ENCODE peak calls at places on chromosome 16, in seven cellular contexts. F is psoas muscle, V is cardiac muscle cell, I is A549, T is uterus, M is choroid plexus epithelial cell, C is GM23338. X is an unnamed sample.

GRCh38 chr16:16871196-16871595 is 492.3 kb downstream of the NPIPA7 start:
- DNase-seq in F (no peak), V (no peak), I (no peak), T (no peak), M (no peak), C (peak; percentile 53), X (no peak)

GRCh38 chr16:82796047-82796446 is 169.3 kb downstream of the CDH13 start:
- DNase-seq in F (no peak), V (no peak), I (no peak), T (no peak), M (no peak), C (no peak), X (no peak)

GRCh38 chr16:50304467-50305440 is 38.4 kb downstream of the ADCY7 start:
- DNase-seq in F (no peak), V (no peak), I (no peak), T (peak; percentile 10), M (no peak), C (no peak), X (no peak)

GRCh38 chr16:86048882-86049585 is 150.1 kb downstream of the IRF8 start:
- DNase-seq in F (no peak), V (no peak), I (no peak), T (no peak), M (no peak), C (peak; percentile 62), X (no peak)

GRCh38 chr16:68473358-68474064 is 25.2 kb upstream of the SMPD3 start:
- DNase-seq in F (no peak), V (no peak), I (no peak), T (no peak), M (no peak), C (no peak), X (no peak)

GRCh38 chr16:53773150-53773846 is 69.3 kb downstream of the FTO start:
- DNase-seq in F (no peak), V (peak; percentile 87), I (peak; percentile 51), T (no peak), M (peak; percentile 93), C (peak; percentile 74), X (no peak)

GRCh38 chr16:3659200-3659599 is 4.7 kb downstream of the DNASE1 start:
- DNase-seq in F (no peak), V (peak; percentile 80), I (no peak), T (no peak), M (peak; percentile 37), C (no peak), X (no peak)

GRCh38 chr16:2963611-2964415 is at the start of gene KREMEN2:
- DNase-seq in F (no peak), V (no peak), I (peak; percentile 82), T (no peak), M (peak; percentile 24), C (peak; percentile 86), X (no peak)

GRCh38 chr16:81451753-81452680 is 7.4 kb downstream of the CMIP start:
- DNase-seq in F (peak; percentile 30), V (peak; percentile 36), I (no peak), T (no peak), M (no peak), C (peak; percentile 43), X (no peak)

GRCh38 chr16:3001316-3001715 is 11.4 kb upstream of the CLDN9 start:
- DNase-seq in F (no peak), V (no peak), I (no peak), T (no peak), M (no peak), C (peak; percentile 69), X (no peak)

GRCh38 chr16:70592106-70592571 is 54.2 kb upstream of the IL34 start:
- DNase-seq in F (no peak), V (no peak), I (no peak), T (peak; percentile 39), M (no peak), C (no peak), X (no peak)

GRCh38 chr16:14232106-14232890 is 161.2 kb downstream of the MRTFB start:
- DNase-seq in F (no peak), V (no peak), I (no peak), T (no peak), M (peak; percentile 53), C (no peak), X (peak; percentile 15)

GRCh38 chr16:25494292-25494691 is 197.5 kb upstream of the HS3ST4 start:
- DNase-seq in F (no peak), V (no peak), I (no peak), T (no peak), M (no peak), C (no peak), X (no peak)

GRCh38 chr16:84072014-84072413 is 29.4 kb upstream of the SLC38A8 start:
- DNase-seq in F (no peak), V (peak; percentile 41), I (no peak), T (no peak), M (peak; percentile 56), C (no peak), X (no peak)

GRCh38 chr16:8934601-8935000 is 29.1 kb downstream of the USP7 start:
- DNase-seq in F (no peak), V (no peak), I (no peak), T (no peak), M (no peak), C (no peak), X (no peak)

GRCh38 chr16:31267332-31268032 is 7.7 kb downstream of the ITGAM start:
- DNase-seq in F (no peak), V (no peak), I (no peak), T (no peak), M (no peak), C (no peak), X (no peak)

GRCh38 chr16:12272264-12272663 is 295.7 kb downstream of the SNX29 start:
- DNase-seq in F (no peak), V (no peak), I (no peak), T (no peak), M (no peak), C (no peak), X (no peak)

GRCh38 chr16:88487124-88487432 is 34.0 kb downstream of the ZFPM1 start:
- DNase-seq in F (no peak), V (no peak), I (no peak), T (no peak), M (no peak), C (no peak), X (no peak)

GRCh38 chr16:88489163-88489721 is 36.2 kb downstream of the ZFPM1 start:
- DNase-seq in F (no peak), V (no peak), I (no peak), T (no peak), M (no peak), C (no peak), X (no peak)

GRCh38 chr16:88491001-88491559 is 38.0 kb downstream of the ZFPM1 start:
- DNase-seq in F (no peak), V (no peak), I (no peak), T (no peak), M (no peak), C (no peak), X (no peak)

GRCh38 chr16:88486398-88487123 is 33.5 kb downstream of the ZFPM1 start:
- DNase-seq in F (no peak), V (no peak), I (no peak), T (no peak), M (no peak), C (no peak), X (no peak)

GRCh38 chr16:88487920-88488842 is 35.1 kb downstream of the ZFPM1 start:
- DNase-seq in F (no peak), V (no peak), I (no peak), T (no peak), M (no peak), C (no peak), X (peak; percentile 76)
- TF ChIP-seq CTCF in F (no peak), V (no peak), I (no peak), T (no peak), M (no peak), C (peak; percentile 16), X (peak; percentile 51)

DNA sequence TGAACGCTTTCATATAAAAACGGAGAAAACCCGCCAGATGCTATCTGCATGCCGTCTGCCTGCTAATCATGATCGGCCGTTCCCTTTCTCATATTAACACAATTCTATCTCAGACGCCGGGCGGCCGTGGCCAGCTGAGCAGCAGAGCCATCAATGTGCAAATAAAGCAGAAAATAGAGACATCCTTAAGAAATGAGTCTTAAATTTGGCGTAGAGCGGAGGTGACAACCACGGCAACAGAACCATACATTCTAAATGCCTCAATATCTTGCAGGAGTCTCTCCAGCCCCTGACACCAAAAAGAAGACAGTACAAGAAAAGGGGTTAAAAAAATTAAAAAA is 2.7 kb upstream of the IRX5 start:
- DNase-seq in F (no peak), V (peak; percentile 21), I (no peak), T (no peak), M (peak; percentile 51), C (peak; percentile 30), X (no peak)
- TF ChIP-seq CTCF in F (no peak), V (no peak), I (no peak), T (no peak), M (no peak), C (no peak), X (no peak)

GRCh38 chr16:27427538-27427937 is 25.6 kb downstream of the IL21R start:
- DNase-seq in F (no peak), V (no peak), I (no peak), T (no peak), M (no peak), C (no peak), X (no peak)

GRCh38 chr16:27429981-27430441 is 28.0 kb downstream of the IL21R start:
- DNase-seq in F (no peak), V (peak; percentile 7), I (no peak), T (no peak), M (no peak), C (no peak), X (peak; percentile 6)

GRCh38 chr16:27429330-27429871 is 27.4 kb downstream of the IL21R start:
- DNase-seq in F (no peak), V (no peak), I (no peak), T (no peak), M (no peak), C (no peak), X (no peak)

GRCh38 chr16:27426423-27427408 is 24.7 kb downstream of the IL21R start:
- DNase-seq in F (no peak), V (peak; percentile 86), I (no peak), T (no peak), M (peak; percentile 97), C (peak; percentile 49), X (peak; percentile 6)

DNA sequence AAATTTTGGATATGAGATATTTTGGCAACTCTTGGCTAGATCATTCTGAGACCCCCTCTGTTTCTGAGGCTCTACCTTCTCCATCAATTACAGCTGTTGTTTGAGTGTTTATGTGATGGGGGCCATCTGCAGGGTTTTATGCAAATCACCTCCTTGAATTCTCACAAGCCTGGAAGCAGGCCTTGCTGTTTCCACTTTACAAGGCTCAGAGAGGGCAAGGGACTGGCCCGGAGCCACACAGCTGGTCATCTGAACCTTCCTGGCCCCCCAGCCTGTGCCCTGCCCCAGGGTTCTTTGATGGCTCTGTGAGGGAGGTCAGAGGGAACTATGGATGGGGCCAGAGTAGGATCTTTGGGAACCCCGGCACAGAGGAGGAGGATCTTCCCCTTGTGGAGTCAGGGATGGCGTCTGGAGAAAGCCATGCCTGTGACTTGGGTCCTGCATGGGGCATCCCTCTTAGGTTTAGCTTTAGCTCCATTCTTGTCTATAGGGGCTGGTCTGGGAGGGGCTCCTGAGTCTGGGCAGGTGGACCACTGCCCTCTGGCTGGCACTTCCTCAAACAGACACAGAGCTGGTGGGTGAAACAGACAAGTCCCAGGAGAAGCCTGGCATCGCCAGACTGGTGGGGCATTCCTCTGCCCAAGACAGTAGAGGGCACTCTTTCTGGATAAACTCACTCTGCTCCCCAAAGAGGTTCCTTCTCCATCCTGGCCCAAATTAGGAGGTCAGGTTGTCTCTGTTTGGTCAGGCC is 26.2 kb downstream of the IL21R start:
- DNase-seq in F (no peak), V (no peak), I (no peak), T (no peak), M (no peak), C (no peak), X (peak; percentile 2)
- TF ChIP-seq CTCF in F (no peak), V (peak; percentile 4), I (no peak), T (no peak), M (peak; percentile 25), C (peak; percentile 42), X (no peak)

GRCh38 chr16:89924298-89924924 is 1.3 kb downstream of the TUBB3 start:
- DNase-seq in F (no peak), V (peak; percentile 54), I (no peak), T (no peak), M (peak; percentile 67), C (peak; percentile 94), X (peak; percentile 48)
- TF ChIP-seq CTCF in F (no peak), V (no peak), I (no peak), T (no peak), M (no peak), C (no peak), X (no peak)

X was measured in progenitor cell of endocrine pancreas.